ENCODE peak calls at places on chromosomes 3 and 15, in seven cellular contexts. I is breast epithelium; A is HS-5; P is activated CD4-positive, alpha-beta T cell treated with anti-CD3 and anti-CD28 coated beads for 48 hours; G is stimulated activated CD4-positive, alpha-beta T cell treated with anti-CD3 and anti-CD28 coated beads, Interleukin-1b, Interleukin-23, amount 100 ng/mL, for 1 hour; Z is activated T-cell treated with anti-CD3 and anti-CD28 coated beads for 48 hours; X is HS-27A. K is an unnamed sample.

GRCh38 chr3:185583925-185584324 is 2.2 kb upstream of the SENP2 start:
- DNase-seq in I (no peak), A (no peak), P (no peak), G (no peak), Z (no peak), X (no peak), K (no peak)

GRCh38 chr3:186540444-186541226 is 3.5 kb downstream of the CRYGS start:
- DNase-seq in I (peak; percentile 67), A (peak; percentile 58), P (peak; percentile 89), G (peak; percentile 65), Z (peak; percentile 70), X (peak; percentile 47), K (peak; percentile 77)

GRCh38 chr15:25171111-25171811 is 216.5 kb downstream of the SNRPN start:
- DNase-seq in I (peak; percentile 24), A (no peak), P (no peak), G (no peak), Z (no peak), X (no peak), K (no peak)

GRCh38 chr15:85750319-85750806 is 44.4 kb downstream of the KLHL25 start:
- DNase-seq in I (peak; percentile 58), A (no peak), P (no peak), G (no peak), Z (no peak), X (no peak), K (no peak)

GRCh38 chr3:101602731-101603130 is 28.8 kb downstream of the PCNP start:
- DNase-seq in I (no peak), A (no peak), P (no peak), G (no peak), Z (no peak), X (no peak), K (no peak)

GRCh38 chr3:136353461-136353860 is 103.3 kb downstream of the PCCB start:
- DNase-seq in I (no peak), A (no peak), P (no peak), G (no peak), Z (no peak), X (no peak), K (no peak)

GRCh38 chr15:51448592-51449494 is 107.4 kb downstream of the GLDN start:
- DNase-seq in I (no peak), A (no peak), P (no peak), G (no peak), Z (no peak), X (no peak), K (no peak)

GRCh38 chr3:110343376-110343775 is 728.2 kb upstream of the NECTIN3 start:
- DNase-seq in I (no peak), A (no peak), P (no peak), G (no peak), Z (no peak), X (no peak), K (no peak)

GRCh38 chr3:124078978-124079911 is 87.3 kb upstream of the ROPN1 start:
- DNase-seq in I (no peak), A (peak; percentile 31), P (peak; percentile 20), G (no peak), Z (no peak), X (peak; percentile 30), K (peak; percentile 11)

GRCh38 chr3:16800361-16800760 is 84.4 kb upstream of the PLCL2 start:
- DNase-seq in I (no peak), A (no peak), P (no peak), G (no peak), Z (no peak), X (no peak), K (no peak)

GRCh38 chr3:24351779-24352469 is 142.7 kb downstream of the THRB start:
- DNase-seq in I (no peak), A (no peak), P (no peak), G (no peak), Z (no peak), X (peak; percentile 23), K (no peak)

GRCh38 chr15:83845230-83845629 is 191.3 kb downstream of the ADAMTSL3 start:
- DNase-seq in I (no peak), A (peak; percentile 58), P (no peak), G (no peak), Z (no peak), X (no peak), K (no peak)

GRCh38 chr3:189188466-189188865 is 16.7 kb downstream of the TPRG1 start:
- DNase-seq in I (no peak), A (no peak), P (no peak), G (no peak), Z (no peak), X (no peak), K (no peak)

GRCh38 chr15:33985287-33985686 is 17.0 kb downstream of the CHRM5 start:
- DNase-seq in I (no peak), A (no peak), P (no peak), G (no peak), Z (no peak), X (peak; percentile 11), K (no peak)